ENCODE peak calls at places on chromosomes 16 and 17, in eight cellular contexts. A is kidney; J is EL; M is A549; O is stimulated activated CD4-positive, alpha-beta T cell treated with anti-CD3 and anti-CD28 coated beads, Interleukin-1b, Interleukin-23, amount 100 ng/mL, for 24 hours; I is OCI-LY7; F is retinal pigment epithelial cell; Z is non-pigmented ciliary epithelial cell. T is an unnamed sample.

GRCh38 chr17:77324227-77324626 is 183.5 kb downstream of the SEC14L1 start:
- DNase-seq in M (no peak), J (no peak), Z (no peak), I (peak), O (no peak), A (peak), F (no peak), T (no peak)

GRCh38 chr16:77297996-77298637 is 98.9 kb downstream of the SYCE1L start:
- DNase-seq in J (peak), O (no peak), M (no peak), I (no peak), Z (no peak), F (no peak), A (no peak), T (no peak)

GRCh38 chr17:48487221-48487620 is 43.6 kb downstream of the HOXB1 start:
- DNase-seq in O (no peak), Z (no peak), A (no peak), F (no peak), M (no peak), J (no peak), I (no peak), T (no peak)

GRCh38 chr17:13385481-13385907 is 216.2 kb downstream of the HS3ST3A1 start:
- DNase-seq in M (no peak), J (peak), A (no peak), I (peak), Z (no peak), O (no peak), F (no peak), T (no peak)

GRCh38 chr17:50062323-50063243 is 6.7 kb downstream of the ITGA3 start:
- DNase-seq in Z (no peak), J (peak), A (peak), O (no peak), I (no peak), F (peak), M (peak), T (no peak)

GRCh38 chr17:79500738-79501533 is 109.9 kb downstream of the RBFOX3 start:
- DNase-seq in J (no peak), O (no peak), A (no peak), I (no peak), F (no peak), Z (no peak), M (no peak), T (no peak)

GRCh38 chr17:12683299-12683698 is 17.6 kb downstream of the MYOCD start:
- DNase-seq in A (no peak), O (no peak), F (no peak), I (no peak), Z (no peak), M (no peak), J (no peak), T (no peak)

GRCh38 chr17:43595466-43595865 is 49.3 kb upstream of the ETV4 start:
- DNase-seq in M (no peak), Z (no peak), F (no peak), J (no peak), O (no peak), A (no peak), I (no peak), T (no peak)

GRCh38 chr17:81049973-81050551 is 15.1 kb downstream of the BAIAP2 start:
- DNase-seq in A (peak), F (no peak), O (no peak), M (no peak), I (no peak), Z (no peak), J (peak), T (no peak)

GRCh38 chr17:50372708-50373556 is at the start of the genes EME1 and MRPL27:
- DNase-seq in I (peak), A (peak), F (peak), J (peak), O (peak), Z (peak), M (peak), T (peak)

GRCh38 chr16:80198265-80198994 is 342.4 kb upstream of the DYNLRB2 start:
- DNase-seq in O (no peak), A (no peak), I (no peak), F (no peak), M (no peak), J (no peak), Z (no peak), T (peak)

GRCh38 chr16:27600386-27600785 is 50.4 kb downstream of the KATNIP start:
- DNase-seq in I (no peak), O (no peak), J (no peak), Z (no peak), M (no peak), A (no peak), F (no peak), T (no peak)

GRCh38 chr17:3683054-3683511 is 12.9 kb downstream of the P2RX5 start:
- DNase-seq in A (peak), J (peak), M (peak), Z (no peak), O (peak), I (peak), F (no peak), T (no peak)

GRCh38 chr17:74712756-74713155 is at the start of gene CD300LF:
- DNase-seq in J (no peak), O (no peak), M (no peak), A (peak), F (no peak), I (no peak), Z (no peak), T (no peak)

GRCh38 chr17:41415833-41416335 is 8.5 kb downstream of the KRT37 start:
- DNase-seq in Z (peak), A (no peak), M (no peak), F (no peak), O (no peak), J (peak), I (no peak), T (no peak)

GRCh38 chr17:81365601-81366585 is 29.4 kb upstream of the BAHCC1 start:
- DNase-seq in M (no peak), I (peak), J (no peak), A (peak), O (no peak), F (peak), Z (no peak), T (no peak)

GRCh38 chr17:42072323-42073187 is 22.2 kb upstream of the C17orf113 start:
- DNase-seq in M (peak), F (no peak), Z (no peak), I (peak), J (no peak), A (no peak), O (no peak), T (peak)

GRCh38 chr17:67993153-67993997 is 2.9 kb downstream of the C17orf58 start:
- DNase-seq in F (no peak), M (peak), I (peak), A (peak), J (peak), O (peak), Z (no peak), T (peak)

GRCh38 chr17:17028059-17028877 is 14.0 kb upstream of the MPRIP start:
- DNase-seq in I (no peak), J (peak), Z (no peak), F (peak), O (no peak), A (peak), M (peak), T (no peak)

GRCh38 chr16:14196011-14196410 is 124.9 kb downstream of the MRTFB start:
- DNase-seq in Z (no peak), F (peak), A (no peak), O (no peak), J (no peak), I (peak), M (no peak), T (no peak)

GRCh38 chr16:57690782-57691471 is 3.7 kb upstream of the DRC7 start:
- DNase-seq in Z (no peak), I (no peak), F (no peak), M (no peak), A (no peak), J (no peak), O (no peak), T (no peak)

GRCh38 chr17:60629120-60629519 is 29.1 kb downstream of the PPM1D start:
- DNase-seq in A (no peak), M (no peak), Z (no peak), J (no peak), F (no peak), O (no peak), I (no peak), T (no peak)

GRCh38 chr17:74008196-74008595 is 195.3 kb upstream of the RPL38 start:
- DNase-seq in I (peak), A (no peak), M (peak), Z (no peak), F (no peak), O (peak), J (no peak), T (peak)

GRCh38 chr16:48330847-48331204 is 54.4 kb downstream of the SIAH1 start:
- DNase-seq in M (no peak), A (no peak), O (no peak), I (no peak), J (no peak), F (no peak), Z (no peak), T (no peak)

GRCh38 chr16:90043526-90043925 is 24.3 kb upstream of the DBNDD1 start:
- DNase-seq in M (no peak), I (no peak), A (no peak), J (no peak), F (no peak), Z (no peak), O (no peak), T (no peak)

GRCh38 chr17:57360266-57360665 is 103.9 kb downstream of the MSI2 start:
- DNase-seq in O (no peak), I (no peak), M (no peak), A (no peak), J (no peak), Z (no peak), F (no peak), T (no peak)

GRCh38 chr16:48608871-48609452 is 1.0 kb downstream of the N4BP1 start:
- DNase-seq in O (no peak), Z (no peak), I (no peak), M (no peak), J (no peak), A (no peak), F (no peak), T (no peak)

GRCh38 chr17:9951803-9952202 is 46.7 kb upstream of the RCVRN start:
- DNase-seq in J (no peak), Z (no peak), F (no peak), I (no peak), O (no peak), A (no peak), M (no peak), T (no peak)

GRCh38 chr17:76872221-76872873 is 4.1 kb downstream of the MGAT5B start:
- DNase-seq in M (peak), I (no peak), O (no peak), Z (peak), J (peak), A (no peak), F (peak), T (no peak)

GRCh38 chr17:75641343-75641742 is 8.1 kb downstream of the SMIM5 start:
- DNase-seq in J (no peak), I (no peak), F (no peak), M (no peak), O (no peak), Z (no peak), A (peak), T (no peak)

GRCh38 chr17:65048441-65048840 is 8.1 kb downstream of the GNA13 start:
- DNase-seq in I (no peak), O (no peak), J (no peak), Z (no peak), F (no peak), A (no peak), M (no peak), T (no peak)

GRCh38 chr17:3474212-3474611 is 1.6 kb upstream of the ASPA start:
- DNase-seq in F (no peak), O (no peak), M (peak), J (no peak), A (no peak), Z (no peak), I (no peak), T (no peak)

T was measured in NCI-H1930.